ENCODE peak calls at places on chromosomes 7 and 10, in nine cellular contexts. B is germinal center; Q is SW 1271; H is BJ; S is prostate gland; F is mammary epithelial cell; N is CD8-positive, alpha-beta memory T cell; W is cardiac muscle cell; U is activated T-helper 9 cell treated with anti-CD3 and anti-CD28 coated beads, Interleukin-2, amount 50 U/mL, for 16 hours. P is an unnamed sample.

GRCh38 chr10:101042667-101043355 is 11.8 kb downstream of the SFXN3 start:
- DNase-seq in B (peak), U (peak), W (peak), F (peak), S (peak), N (peak), H (peak), Q (peak), P (peak)

GRCh38 chr10:17228081-17229015 is at the start of gene VIM:
- DNase-seq in W (peak), N (peak), B (peak), U (peak), H (peak), Q (peak), S (peak), F (peak), P (peak)

GRCh38 chr7:100825760-100826545 is 1.4 kb downstream of the EPHB4 start:
- DNase-seq in F (peak), W (peak), N (no peak), B (no peak), S (no peak), U (no peak), Q (no peak), H (no peak), P (peak)

GRCh38 chr10:83539528-83540308 is 599.6 kb upstream of the GHITM start:
- DNase-seq in N (no peak), S (no peak), F (no peak), Q (no peak), W (peak), U (no peak), B (no peak), H (peak), P (peak)

GRCh38 chr10:98260350-98260749 is 7.6 kb downstream of the LOXL4 start:
- DNase-seq in B (no peak), F (no peak), N (no peak), W (no peak), S (no peak), H (no peak), Q (no peak), U (no peak), P (peak)

GRCh38 chr10:68561804-68562649 is 1.9 kb downstream of the TET1 start:
- DNase-seq in N (no peak), Q (no peak), U (no peak), W (peak), B (no peak), F (no peak), H (no peak), S (no peak), P (no peak)

GRCh38 chr10:76582536-76582935 is 1055.1 kb downstream of the KCNMA1 start:
- DNase-seq in F (no peak), H (no peak), W (peak), U (no peak), B (no peak), N (no peak), S (no peak), Q (no peak), P (no peak)

GRCh38 chr7:155810607-155811559 is 1.4 kb downstream of the SHH start:
- DNase-seq in H (no peak), B (no peak), W (no peak), Q (no peak), F (no peak), U (no peak), N (no peak), S (no peak), P (peak)

GRCh38 chr10:93454146-93454545 is 28.0 kb downstream of the MYOF start:
- DNase-seq in F (no peak), H (no peak), N (no peak), U (no peak), B (no peak), W (no peak), Q (no peak), S (no peak), P (no peak)

GRCh38 chr7:1611708-1612241 is 41.9 kb upstream of the PSMG3 start:
- DNase-seq in N (no peak), B (no peak), F (peak), U (no peak), H (peak), W (peak), S (no peak), Q (no peak), P (peak)

GRCh38 chr7:139016931-139017511 is 18.8 kb downstream of the ZC3HAV1L start:
- DNase-seq in H (no peak), S (peak), F (peak), B (peak), W (peak), N (peak), Q (peak), U (peak), P (peak)

GRCh38 chr7:17448479-17449423 is 150.3 kb downstream of the AHR start:
- DNase-seq in Q (no peak), S (no peak), B (no peak), U (no peak), F (no peak), H (no peak), W (no peak), N (no peak), P (no peak)

GRCh38 chr7:142880886-142881505 is 4.5 kb downstream of the TRPV6 start:
- DNase-seq in W (peak), F (no peak), S (no peak), H (no peak), U (no peak), Q (no peak), N (peak), B (peak), P (peak)

GRCh38 chr7:121447939-121448338 is 51.8 kb upstream of the FAM3C start:
- DNase-seq in S (no peak), Q (no peak), F (no peak), N (no peak), B (no peak), H (no peak), U (no peak), W (no peak), P (no peak)

GRCh38 chr7:120813546-120813945 is 44.4 kb downstream of the TSPAN12 start:
- DNase-seq in U (no peak), B (no peak), Q (no peak), N (no peak), S (no peak), W (no peak), H (no peak), F (no peak), P (no peak)

GRCh38 chr10:42985436-42986316 is 91.2 kb upstream of the RET start:
- DNase-seq in Q (no peak), H (no peak), B (no peak), S (no peak), W (no peak), N (no peak), F (no peak), U (no peak), P (no peak)

GRCh38 chr7:41809487-41810257 is 106.8 kb upstream of the INHBA start:
- DNase-seq in Q (no peak), U (no peak), S (no peak), W (peak), F (peak), B (no peak), H (no peak), N (no peak), P (peak)

GRCh38 chr10:7449063-7449695 is 38.3 kb upstream of the SFMBT2 start:
- DNase-seq in F (peak), N (no peak), W (no peak), H (no peak), S (no peak), U (no peak), Q (no peak), B (no peak), P (no peak)

GRCh38 chr7:101486056-101486763 is 123.5 kb downstream of the COL26A1 start:
- DNase-seq in W (peak), N (no peak), S (no peak), H (peak), B (no peak), Q (no peak), U (no peak), F (no peak), P (peak)

GRCh38 chr10:100359030-100359432 is 12.0 kb downstream of the SCD start:
- DNase-seq in H (no peak), N (no peak), Q (no peak), W (peak), S (no peak), B (no peak), F (no peak), U (no peak), P (no peak)

GRCh38 chr7:121336579-121336978 is 7.8 kb downstream of the WNT16 start:
- DNase-seq in Q (no peak), H (no peak), N (no peak), U (no peak), W (no peak), B (no peak), S (no peak), F (no peak), P (no peak)

GRCh38 chr10:44804661-44805060 is 106.5 kb upstream of the TMEM72 start:
- DNase-seq in N (no peak), U (no peak), H (no peak), Q (no peak), S (no peak), B (no peak), F (no peak), W (no peak), P (peak)

GRCh38 chr10:87744606-87745005 is 73.4 kb downstream of the ATAD1 start:
- DNase-seq in S (no peak), Q (no peak), U (no peak), F (no peak), W (no peak), H (no peak), B (no peak), N (no peak), P (no peak)

GRCh38 chr10:7401156-7401555 is 9.7 kb downstream of the SFMBT2 start:
- DNase-seq in N (no peak), Q (no peak), H (no peak), B (no peak), S (no peak), W (no peak), U (no peak), F (no peak), P (no peak)